ENCODE peak calls at places on chromosomes 2 and 18, in nine cellular contexts. W, L, D, Z, Y, N, Q, K and F are unnamed samples.

GRCh38 chr2:10094271-10094814 is 14.1 kb upstream of the CYS1 start:
- DNase-seq in W (no peak), L (no peak), D (no peak), Z (no peak), Y (no peak), N (no peak), Q (no peak), K (no peak), F (no peak)

GRCh38 chr18:63949068-63949737 is at the start of gene HMSD:
- DNase-seq in W (no peak), L (no peak), D (no peak), Z (peak; percentile 52), Y (no peak), N (peak; percentile 20), Q (peak; percentile 16), K (no peak), F (no peak)

GRCh38 chr2:97754690-97755346 is 41.4 kb downstream of the ZAP70 start:
- DNase-seq in W (no peak), L (no peak), D (no peak), Z (no peak), Y (no peak), N (no peak), Q (no peak), K (no peak), F (no peak)

GRCh38 chr2:44169155-44169898 is 652 bp downstream of the PPM1B start:
- DNase-seq in W (peak; percentile 37), L (peak; percentile 70), D (peak; percentile 59), Z (no peak), Y (no peak), N (peak; percentile 51), Q (peak; percentile 43), K (no peak), F (no peak)

GRCh38 chr18:47717257-47717656 is 213.2 kb downstream of the SMAD2 start:
- DNase-seq in W (no peak), L (peak; percentile 5), D (no peak), Z (no peak), Y (no peak), N (no peak), Q (no peak), K (no peak), F (no peak)

GRCh38 chr2:97740590-97741182 is 27.3 kb downstream of the ZAP70 start:
- DNase-seq in W (peak; percentile 14), L (no peak), D (no peak), Z (peak; percentile 45), Y (no peak), N (no peak), Q (peak; percentile 33), K (no peak), F (no peak)

GRCh38 chr2:23204650-23205049 is 180.3 kb upstream of the KLHL29 start:
- DNase-seq in W (no peak), L (no peak), D (no peak), Z (no peak), Y (no peak), N (no peak), Q (no peak), K (no peak), F (no peak)

GRCh38 chr2:161373939-161374338 is 42.2 kb upstream of the TBR1 start:
- DNase-seq in W (peak; percentile 34), L (no peak), D (no peak), Z (no peak), Y (no peak), N (peak; percentile 38), Q (peak; percentile 33), K (no peak), F (no peak)

GRCh38 chr2:149648282-149649030 is 60.9 kb upstream of the MMADHC start:
- DNase-seq in W (peak; percentile 99), L (peak; percentile 48), D (peak; percentile 52), Z (no peak), Y (peak; percentile 27), N (peak; percentile 100), Q (peak; percentile 99), K (peak; percentile 81), F (peak; percentile 93)

GRCh38 chr2:64478502-64479230 is 24.7 kb downstream of the LGALSL start:
- DNase-seq in W (no peak), L (no peak), D (no peak), Z (no peak), Y (no peak), N (no peak), Q (no peak), K (no peak), F (no peak)

GRCh38 chr18:65436430-65436829 is 314.4 kb upstream of the CDH7 start:
- DNase-seq in W (no peak), L (no peak), D (no peak), Z (no peak), Y (no peak), N (no peak), Q (no peak), K (no peak), F (no peak)

GRCh38 chr18:7000484-7001096 is 117.0 kb downstream of the LAMA1 start:
- DNase-seq in W (peak; percentile 19), L (no peak), D (no peak), Z (no peak), Y (no peak), N (peak; percentile 16), Q (peak; percentile 8), K (no peak), F (no peak)

GRCh38 chr2:103963331-103963730 is 890.6 kb upstream of the POU3F3 start:
- DNase-seq in W (no peak), L (no peak), D (no peak), Z (no peak), Y (no peak), N (no peak), Q (no peak), K (no peak), F (no peak)

GRCh38 chr2:103960126-103960508 is 893.8 kb upstream of the POU3F3 start:
- DNase-seq in W (no peak), L (no peak), D (no peak), Z (no peak), Y (no peak), N (no peak), Q (no peak), K (no peak), F (no peak)

DNA sequence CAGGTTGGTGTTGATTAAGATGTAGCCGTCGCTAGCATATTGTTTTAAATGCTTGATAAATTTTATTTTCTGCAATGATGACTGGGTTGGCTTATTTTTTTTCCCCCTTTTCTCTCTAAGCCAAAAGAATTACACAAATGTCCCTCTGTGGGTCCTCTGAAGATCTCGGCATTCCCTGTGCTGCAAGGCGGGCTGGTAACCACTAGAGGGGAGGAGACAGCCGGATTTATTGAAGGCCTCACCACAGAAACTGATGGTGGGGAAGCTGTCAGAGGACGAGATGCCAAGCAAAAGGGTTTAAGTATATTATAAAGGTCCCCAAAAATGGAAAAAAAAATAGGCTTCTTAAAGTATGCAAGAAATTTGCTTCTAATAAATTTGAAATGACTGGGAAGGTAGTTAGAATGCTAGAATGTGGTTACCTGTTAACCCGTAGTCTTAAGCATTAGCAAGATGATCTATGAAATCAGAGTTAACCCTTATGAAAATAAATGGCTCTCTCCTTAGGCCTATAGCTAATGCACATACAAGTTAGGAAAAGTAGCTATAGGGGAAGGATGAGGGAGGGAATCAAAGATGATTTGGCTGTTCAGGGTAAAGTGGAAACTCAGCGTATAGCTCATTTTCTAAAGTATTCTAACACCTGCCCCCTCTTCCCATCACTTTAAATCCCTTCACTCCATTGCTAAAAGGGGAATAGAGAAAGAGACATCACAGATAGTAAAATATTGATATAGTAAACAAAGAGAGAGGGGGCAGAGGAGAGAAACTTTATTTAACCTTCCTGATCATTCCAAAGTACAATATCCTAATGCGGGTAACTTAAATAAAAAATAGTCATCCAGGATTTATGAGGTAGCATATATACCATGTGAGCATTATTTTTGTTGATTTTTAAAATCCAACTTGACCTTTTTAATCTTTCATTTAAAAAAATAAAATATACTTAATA is 894.5 kb upstream of the POU3F3 start:
- DNase-seq in W (no peak), L (no peak), D (no peak), Z (no peak), Y (no peak), N (peak; percentile 28), Q (no peak), K (no peak), F (no peak)
- TF ChIP-seq CTCF in W (no peak), L (peak; percentile 28), D (peak; percentile 64), Z (peak; percentile 51), Y (peak; percentile 11), N (peak; percentile 56), Q (no peak), K (no peak), F (no peak)

GRCh38 chr18:23451011-23451410 is 2.1 kb upstream of the RIOK3 start:
- DNase-seq in W (no peak), L (no peak), D (no peak), Z (no peak), Y (no peak), N (no peak), Q (no peak), K (no peak), F (no peak)

GRCh38 chr18:23452728-23453656 is at the start of gene RIOK3:
- DNase-seq in W (peak; percentile 92), L (peak; percentile 98), D (peak; percentile 93), Z (peak; percentile 98), Y (peak; percentile 98), N (peak; percentile 94), Q (peak; percentile 89), K (peak; percentile 98), F (peak; percentile 71)

GRCh38 chr18:23453657-23454011 is 547 bp downstream of the RIOK3 start:
- DNase-seq in W (peak; percentile 69), L (no peak), D (no peak), Z (no peak), Y (no peak), N (peak; percentile 45), Q (peak; percentile 73), K (no peak), F (no peak)

GRCh38 chr18:23451491-23451890 is 1.6 kb upstream of the RIOK3 start:
- DNase-seq in W (no peak), L (no peak), D (no peak), Z (no peak), Y (no peak), N (no peak), Q (no peak), K (no peak), F (no peak)

GRCh38 chr18:23452347-23452727 is 750 bp upstream of the RIOK3 start:
- DNase-seq in W (no peak), L (no peak), D (no peak), Z (no peak), Y (no peak), N (no peak), Q (no peak), K (no peak), F (no peak)
- H3K4me3 ChIP-seq in W (peak overlapping the region; percentile 91), L (peak overlapping the region; percentile 76), D (peak overlapping the region; percentile 97), Z (peak overlapping the region; percentile 84), Y (peak overlapping the region; percentile 99), N (peak overlapping the region; percentile 100), Q (peak overlapping the region; percentile 99), K (peak overlapping the region; percentile 84), F (peak overlapping the region; percentile 98)

DNA sequence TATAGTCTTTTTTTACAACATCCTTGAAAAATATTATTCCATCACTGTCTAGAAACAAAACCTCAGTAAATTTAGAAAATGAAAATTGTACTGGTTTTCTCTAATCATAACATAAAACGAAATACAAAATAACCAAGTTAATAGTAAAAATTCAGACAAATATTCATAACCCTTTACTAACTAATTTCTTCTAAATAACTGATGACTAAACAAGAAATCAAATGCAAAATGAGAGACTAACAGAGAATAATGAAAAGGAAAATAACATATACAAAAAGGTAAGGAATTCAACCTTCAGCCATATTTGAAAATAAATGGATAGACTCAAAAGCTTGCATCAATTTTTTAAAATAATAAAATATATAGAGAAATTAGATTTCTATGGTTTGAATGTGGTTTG is 18.6 kb upstream of the ETAA1 start:
- DNase-seq in W (no peak), L (no peak), D (no peak), Z (no peak), Y (no peak), N (no peak), Q (no peak), K (no peak), F (no peak)
- TF ChIP-seq CTCF in W (no peak), L (no peak), D (no peak), Z (no peak), Y (no peak), N (no peak), Q (no peak), K (no peak), F (no peak)

GRCh38 chr2:107986278-107987217 is at the start of gene SLC5A7:
- DNase-seq in W (no peak), L (no peak), D (no peak), Z (no peak), Y (no peak), N (no peak), Q (no peak), K (no peak), F (no peak)
- H3K4me3 ChIP-seq in W (no peak within 1 kb of the TSS), L (peak within 1 kb of the TSS; percentile 28), D (no peak within 1 kb of the TSS), Z (no peak within 1 kb of the TSS), Y (no peak within 1 kb of the TSS), N (peak within 1 kb of the TSS; percentile 15), Q (no peak within 1 kb of the TSS), K (peak within 1 kb of the TSS; percentile 29), F (no peak within 1 kb of the TSS)